ENCODE peak calls at places on chromosomes 2 and 18, in six cellular contexts. T is H1, D is HCT116, G is GM12878, Q is HepG2, U is K562. N is an unnamed sample.

GRCh38 chr2:25380586-25381360 is 39.0 kb upstream of the DNMT3A start:
- DNase-seq in T (no peak), D (no peak), Q (no peak), U (no peak), G (no peak), N (no peak)

GRCh38 chr18:24791736-24792135 is 331.3 kb downstream of the HRH4 start:
- DNase-seq in T (no peak), D (no peak), U (no peak), G (no peak), Q (no peak), N (no peak)

GRCh38 chr2:237996041-237996593 is 29.3 kb downstream of the UBE2F start:
- DNase-seq in D (no peak), T (no peak), Q (no peak), U (no peak), G (no peak), N (no peak)

GRCh38 chr2:3168230-3168891 is 209.3 kb downstream of the EIPR1 start:
- DNase-seq in G (no peak), D (no peak), T (no peak), Q (no peak), U (no peak), N (peak)

GRCh38 chr2:20536619-20537422 is 89.9 kb downstream of the RHOB start:
- DNase-seq in Q (peak), U (no peak), D (no peak), T (no peak), G (no peak), N (no peak)

GRCh38 chr18:47413327-47413726 is 161.9 kb upstream of the SKOR2 start:
- DNase-seq in D (no peak), U (no peak), Q (no peak), G (no peak), T (no peak), N (no peak)

GRCh38 chr2:88999365-88999764 is 307.9 kb downstream of the RPIA start:
- DNase-seq in U (no peak), T (no peak), Q (no peak), G (no peak), D (no peak), N (no peak)

GRCh38 chr2:144234115-144234772 is 285.7 kb downstream of the ZEB2 start:
- DNase-seq in T (no peak), U (no peak), G (no peak), D (no peak), Q (no peak), N (no peak)

GRCh38 chr2:201118121-201118956 is 2.4 kb downstream of the CFLAR start:
- DNase-seq in U (peak), D (peak), G (no peak), Q (peak), T (no peak), N (peak)

GRCh38 chr2:234823877-234824376 is 127.9 kb upstream of the SH3BP4 start:
- DNase-seq in G (no peak), Q (peak), D (no peak), U (no peak), T (no peak), N (no peak)

GRCh38 chr2:205022751-205023150 is 477.5 kb downstream of the PARD3B start:
- DNase-seq in T (no peak), D (no peak), Q (no peak), G (no peak), U (no peak), N (no peak)

GRCh38 chr2:26043862-26044736 is 10.2 kb downstream of the RAB10 start:
- DNase-seq in G (no peak), U (no peak), Q (peak), D (no peak), T (no peak), N (no peak)

GRCh38 chr2:169478339-169478738 is 955 bp upstream of the BBS5 start:
- DNase-seq in T (no peak), U (no peak), G (no peak), Q (peak), D (no peak), N (no peak)

GRCh38 chr2:146246734-146247523 is 1597.9 kb upstream of the ACVR2A start:
- DNase-seq in Q (no peak), T (no peak), U (no peak), D (no peak), G (no peak), N (no peak)

GRCh38 chr18:8801263-8801901 is 96.0 kb downstream of the MTCL1 start:
- DNase-seq in G (no peak), T (no peak), D (no peak), U (no peak), Q (no peak), N (no peak)

GRCh38 chr18:61322265-61322873 is 10.9 kb upstream of the CDH20 start:
- DNase-seq in U (peak), G (no peak), D (peak), T (no peak), Q (peak), N (peak)

GRCh38 chr18:76620326-76620813 is 125.3 kb upstream of the ZNF516 start:
- DNase-seq in G (peak), D (peak), Q (no peak), T (no peak), U (peak), N (peak)

GRCh38 chr2:150125708-150126107 is 361.8 kb downstream of the RND3 start:
- DNase-seq in U (no peak), T (no peak), Q (no peak), G (no peak), D (no peak), N (no peak)

GRCh38 chr18:78822171-78822570 is 157.4 kb upstream of the SALL3 start:
- DNase-seq in U (no peak), T (no peak), Q (no peak), D (no peak), G (no peak), N (no peak)

GRCh38 chr2:9972621-9973445 is 21.3 kb downstream of the GRHL1 start:
- DNase-seq in G (no peak), D (no peak), Q (no peak), T (no peak), U (no peak), N (no peak)

GRCh38 chr2:177433402-177433801 is 40.8 kb downstream of the AGPS start:
- DNase-seq in D (no peak), U (peak), T (no peak), G (no peak), Q (no peak), N (no peak)

GRCh38 chr2:234792566-234792965 is 159.3 kb upstream of the SH3BP4 start:
- DNase-seq in G (no peak), U (no peak), D (no peak), T (no peak), Q (no peak), N (no peak)

GRCh38 chr18:24546304-24546703 is 85.9 kb downstream of the HRH4 start:
- DNase-seq in U (no peak), D (no peak), G (no peak), T (no peak), Q (no peak), N (no peak)

GRCh38 chr2:174971868-174972781 is 33.1 kb downstream of the CHN1 start:
- DNase-seq in D (peak), U (no peak), G (no peak), T (no peak), Q (no peak), N (no peak)
- TF ChIP-seq ZNF274 in D (no peak), U (no peak), G (no peak), T (no peak), Q (no peak), N (no peak)

GRCh38 chr18:34871435-34871834 is 161.3 kb downstream of the DTNA start:
- DNase-seq in U (no peak), T (no peak), Q (no peak), G (no peak), D (no peak), N (no peak)

GRCh38 chr18:34880403-34880802 is 160.8 kb upstream of the MAPRE2 start:
- DNase-seq in T (no peak), U (no peak), G (no peak), Q (no peak), D (no peak), N (no peak)

GRCh38 chr18:34870916-34871315 is 160.8 kb downstream of the DTNA start:
- DNase-seq in U (no peak), Q (no peak), D (no peak), T (no peak), G (no peak), N (no peak)

GRCh38 chr18:34873966-34874365 is 163.9 kb downstream of the DTNA start:
- DNase-seq in T (no peak), U (no peak), D (no peak), G (no peak), Q (no peak), N (no peak)

DNA sequence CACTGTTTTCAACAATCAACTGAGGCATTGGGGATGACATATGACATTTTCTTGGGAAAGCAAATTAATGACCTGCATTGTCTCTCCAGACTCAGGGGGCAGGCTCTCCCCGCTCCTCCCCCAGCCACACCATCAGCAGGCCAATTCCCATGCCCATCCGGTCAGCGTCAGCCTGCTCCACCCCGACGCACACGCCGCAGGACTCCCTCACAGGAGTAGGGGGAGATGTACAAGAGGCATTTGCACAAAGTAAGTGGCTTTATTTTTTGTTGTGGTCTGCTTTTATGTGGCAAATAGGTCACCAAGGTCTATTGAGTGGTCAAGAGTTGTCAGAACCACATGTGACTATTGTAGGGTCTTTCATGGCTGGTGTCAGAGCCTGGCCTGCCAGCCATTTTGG is 165.1 kb downstream of the DTNA start:
- DNase-seq in T (no peak), G (no peak), Q (no peak), U (no peak), D (no peak), N (no peak)
- H3K4me3 ChIP-seq in T (no peak), G (no peak), Q (no peak), U (no peak), D (no peak), N (no peak)

GRCh38 chr2:23541453-23542334 is 156.7 kb downstream of the KLHL29 start:
- DNase-seq in D (no peak), T (no peak), U (no peak), Q (no peak), G (no peak), N (no peak)

GRCh38 chr2:23544589-23545295 is 159.8 kb downstream of the KLHL29 start:
- DNase-seq in U (no peak), Q (no peak), G (no peak), T (no peak), D (no peak), N (no peak)

GRCh38 chr2:23537991-23538390 is 153.0 kb downstream of the KLHL29 start:
- DNase-seq in Q (no peak), G (no peak), U (no peak), T (no peak), D (no peak), N (no peak)

GRCh38 chr2:23542390-23542789 is 157.4 kb downstream of the KLHL29 start:
- DNase-seq in U (no peak), D (no peak), G (no peak), T (no peak), Q (no peak), N (no peak)

GRCh38 chr2:23540804-23541360 is 155.9 kb downstream of the KLHL29 start:
- DNase-seq in T (no peak), D (no peak), Q (no peak), G (no peak), U (no peak), N (no peak)
- TF ChIP-seq ZNF274 in T (no peak), D (no peak), Q (no peak), G (no peak), U (no peak), N (no peak)

GRCh38 chr2:182426082-182426914 is 538 bp downstream of the PDE1A start:
- DNase-seq in U (no peak), G (no peak), D (no peak), Q (no peak), T (no peak), N (no peak)
- H3K4me3 ChIP-seq in U (no peak), G (no peak), D (no peak), Q (no peak), T (no peak), N (no peak)

GRCh38 chr2:216285641-216286156 is 86.6 kb downstream of the MARCHF4 start:
- DNase-seq in U (no peak), T (no peak), Q (no peak), D (no peak), G (no peak), N (peak)
- TF ChIP-seq ZNF274 in U (no peak), T (no peak), Q (no peak), D (no peak), G (no peak), N (no peak)

DNA sequence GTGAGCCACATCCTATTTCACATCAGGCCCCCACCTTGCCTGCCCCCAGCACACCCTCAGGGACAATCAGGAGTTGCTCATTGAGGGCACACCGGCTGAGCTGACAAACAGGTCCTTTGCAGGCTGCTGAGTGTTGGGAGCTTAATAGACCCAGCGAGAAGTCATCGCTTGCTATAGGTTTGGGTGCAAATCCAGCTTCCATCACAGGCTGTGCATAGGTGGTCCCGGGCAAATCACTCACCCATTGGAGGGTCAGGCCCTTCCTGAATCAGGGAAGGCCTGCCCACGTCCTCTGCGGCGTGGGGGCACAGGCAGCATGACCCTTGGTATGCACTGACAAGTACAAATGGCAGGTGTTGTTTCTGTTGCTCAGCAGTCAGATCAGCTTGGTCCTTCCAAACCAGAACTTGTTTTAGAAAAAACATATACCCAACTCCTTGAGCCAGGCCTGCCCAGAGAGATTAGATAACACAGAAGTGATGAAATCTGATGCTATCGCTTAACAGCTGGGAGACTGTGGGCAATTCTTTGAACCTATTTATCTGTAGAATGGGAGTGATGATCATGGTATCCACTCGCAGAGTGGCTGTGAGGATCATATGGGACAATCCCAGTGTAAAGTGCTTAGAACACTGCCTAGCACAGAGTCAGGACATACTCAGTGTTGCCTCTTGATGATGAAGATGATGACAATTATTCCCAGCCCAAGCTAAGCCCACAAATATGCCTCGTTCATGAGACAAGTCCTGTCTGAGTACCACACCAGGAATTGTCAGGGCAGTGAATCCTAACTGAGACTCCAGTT is 34.9 kb downstream of the SMAD7 start:
- DNase-seq in G (no peak), U (no peak), T (no peak), Q (no peak), D (no peak), N (no peak)
- H3K4me3 ChIP-seq in G (no peak), U (no peak), T (no peak), Q (no peak), D (no peak), N (no peak)